ENCODE peak calls at places on chromosomes 5 and 9, in seven cellular contexts. K is NCI-H1092 treated with DMSO at 0.1 percent for 48 hours; T is retina; L is activated CD4-positive, alpha-beta memory T cell treated with anti-CD3 and anti-CD28 coated beads, Interleukin-2, amount 10 ng/mL, durations not matched to agents 7 days and 5 days; R is suprapubic skin; J is amygdala; V is T-helper 22 cell. C is an unnamed sample.

GRCh38 chr5:165457854-165458481 is 1952.5 kb downstream of the MAT2B start:
- DNase-seq in K (no peak), T (peak; percentile 28), L (no peak), R (no peak), J (no peak), V (no peak), C (no peak)

GRCh38 chr5:78587775-78588291 is 60.7 kb downstream of the LHFPL2 start:
- DNase-seq in K (no peak), T (no peak), L (no peak), R (no peak), J (no peak), V (no peak), C (no peak)

GRCh38 chr5:56145106-56145505 is 88.0 kb downstream of the ANKRD55 start:
- DNase-seq in K (no peak), T (no peak), L (no peak), R (no peak), J (no peak), V (no peak), C (no peak)

GRCh38 chr5:151937851-151938250 is 13.2 kb upstream of the GLRA1 start:
- DNase-seq in K (no peak), T (no peak), L (no peak), R (no peak), J (no peak), V (no peak), C (no peak)

GRCh38 chr5:92864591-92864990 is 716.4 kb downstream of the NR2F1-AS1 start:
- DNase-seq in K (no peak), T (no peak), L (no peak), R (no peak), J (no peak), V (no peak), C (no peak)

GRCh38 chr5:55927861-55928655 is 66.7 kb downstream of the IL6ST start:
- DNase-seq in K (no peak), T (no peak), L (no peak), R (peak; percentile 45), J (no peak), V (no peak), C (no peak)

GRCh38 chr9:12921621-12922020 is 146.8 kb downstream of the LURAP1L start:
- DNase-seq in K (no peak), T (no peak), L (no peak), R (no peak), J (no peak), V (no peak), C (no peak)

GRCh38 chr5:91875133-91875779 is 492.1 kb upstream of the ARRDC3 start:
- DNase-seq in K (no peak), T (no peak), L (no peak), R (no peak), J (no peak), V (no peak), C (no peak)

GRCh38 chr5:158382473-158382872 is 523.5 kb upstream of the CLINT1 start:
- DNase-seq in K (no peak), T (no peak), L (peak; percentile 40), R (peak; percentile 84), J (no peak), V (no peak), C (peak; percentile 89)

GRCh38 chr5:161414037-161414436 is 132.5 kb downstream of the GABRB2 start:
- DNase-seq in K (no peak), T (no peak), L (no peak), R (no peak), J (no peak), V (no peak), C (no peak)

GRCh38 chr5:1724822-1725602 is 74.6 kb downstream of the MRPL36 start:
- DNase-seq in K (no peak), T (peak; percentile 59), L (peak; percentile 57), R (peak; percentile 64), J (no peak), V (no peak), C (no peak)

GRCh38 chr9:90815183-90815943 is 13.7 kb downstream of the SYK start:
- DNase-seq in K (no peak), T (no peak), L (no peak), R (no peak), J (no peak), V (no peak), C (no peak)

GRCh38 chr9:109250311-109250741 is 70.5 kb downstream of the EPB41L4B start:
- DNase-seq in K (no peak), T (no peak), L (no peak), R (no peak), J (no peak), V (no peak), C (no peak)

C was measured in uterus.